ENCODE peak calls at places on chromosomes 3 and 15, in four cellular contexts. A is dermis blood vessel endothelial cell, I is endothelial cell, B is occipital lobe. Y is an unnamed sample.

GRCh38 chr3:133428552-133428951 is 28.7 kb downstream of the BFSP2 start:
- DNase-seq in A (no peak), I (no peak), B (no peak), Y (no peak)

GRCh38 chr3:14834807-14835466 is 16.2 kb downstream of the FGD5 start:
- DNase-seq in I (no peak), A (no peak), B (no peak), Y (no peak)

GRCh38 chr15:92655178-92655995 is at the start of gene FAM174B:
- DNase-seq in I (peak), A (peak), B (peak), Y (no peak)

GRCh38 chr15:29656636-29657475 is 165.4 kb downstream of the TJP1 start:
- DNase-seq in A (peak), B (no peak), I (peak), Y (no peak)

GRCh38 chr3:151356791-151357460 is 27.6 kb upstream of the P2RY13 start:
- DNase-seq in I (no peak), A (no peak), B (no peak), Y (no peak)

GRCh38 chr3:165404357-165405042 is 208.3 kb upstream of the SLITRK3 start:
- DNase-seq in B (no peak), I (no peak), A (no peak), Y (no peak)

GRCh38 chr3:189070965-189071364 is 100.8 kb upstream of the TPRG1 start:
- DNase-seq in I (no peak), B (no peak), A (no peak), Y (no peak)

GRCh38 chr3:1294566-1294965 is 201.7 kb downstream of the CNTN6 start:
- DNase-seq in B (no peak), A (no peak), I (no peak), Y (no peak)

GRCh38 chr15:89772933-89773583 is 3.1 kb upstream of the MESP2 start:
- DNase-seq in B (no peak), I (no peak), A (peak), Y (no peak)

GRCh38 chr15:35043380-35044095 is 41.6 kb downstream of the NANOGP8 start:
- DNase-seq in B (no peak), A (no peak), I (no peak), Y (no peak)

GRCh38 chr3:111749171-111750170 is 109.6 kb upstream of the PHLDB2 start:
- DNase-seq in I (no peak), B (no peak), A (no peak), Y (peak)

GRCh38 chr3:42263354-42264346 is 2.3 kb downstream of the CCK start:
- DNase-seq in A (peak), I (peak), B (no peak), Y (no peak)

GRCh38 chr15:22979069-22979698 is 984 bp downstream of the CYFIP1 start:
- DNase-seq in I (peak), B (peak), A (peak), Y (no peak)

GRCh38 chr3:149489060-149489690 is 14.7 kb downstream of the TM4SF4 start:
- DNase-seq in I (peak), A (peak), B (no peak), Y (no peak)

GRCh38 chr15:76987276-76987675 is 7.7 kb upstream of the PSTPIP1 start:
- DNase-seq in B (no peak), A (no peak), I (no peak), Y (no peak)

GRCh38 chr3:123947482-123947881 is 13.5 kb downstream of the CCDC14 start:
- DNase-seq in B (no peak), I (no peak), A (no peak), Y (no peak)

GRCh38 chr3:50509715-50510114 is 6.3 kb upstream of the CACNA2D2 start:
- DNase-seq in I (no peak), B (no peak), A (no peak), Y (no peak)

GRCh38 chr3:126959144-126959920 is 23.6 kb upstream of the PLXNA1 start:
- DNase-seq in A (no peak), B (no peak), I (no peak), Y (no peak)

GRCh38 chr3:185175370-185175987 is 22.6 kb upstream of the C3orf70 start:
- DNase-seq in A (no peak), I (peak), B (peak), Y (peak)

GRCh38 chr15:41332788-41333527 is at the start of gene NUSAP1:
- DNase-seq in I (no peak), B (no peak), A (no peak), Y (no peak)

Y was measured in DMS 273 treated with DMSO at 0.1 percent for 48 hours.